ENCODE peak calls at places on chromosomes 2 and 18, in five cellular contexts. B is dermis microvascular lymphatic vessel endothelial cell; V is NCI-H774; Y is GM04503; D is activated naive CD8-positive, alpha-beta T cell treated with anti-CD3 and anti-CD28 coated beads, Interleukin-2, amount 10 ng/mL, durations not matched to agents 7 days and 5 days. H is an unnamed sample.

GRCh38 chr18:23307567-23308295 is 145.4 kb upstream of the RIOK3 start:
- DNase-seq in B (peak; percentile 64), V (no peak), Y (no peak), D (peak; percentile 67), H (no peak)

GRCh38 chr18:21331094-21331493 is 89.1 kb downstream of the GREB1L start:
- DNase-seq in B (no peak), V (no peak), Y (no peak), D (no peak), H (no peak)

GRCh38 chr2:15640291-15640711 is 48.6 kb downstream of the DDX1 start:
- DNase-seq in B (peak; percentile 97), V (no peak), Y (no peak), D (no peak), H (peak; percentile 9)

GRCh38 chr2:73266061-73266891 is 18.0 kb downstream of the FBXO41 start:
- DNase-seq in B (no peak), V (no peak), Y (no peak), D (no peak), H (no peak)

GRCh38 chr2:1656326-1656960 is 87.9 kb downstream of the PXDN start:
- DNase-seq in B (peak; percentile 25), V (no peak), Y (no peak), D (no peak), H (no peak)

GRCh38 chr2:10273215-10274175 is 29.2 kb upstream of the HPCAL1 start:
- DNase-seq in B (no peak), V (no peak), Y (no peak), D (peak; percentile 20), H (no peak)

GRCh38 chr18:37701967-37702366 is 136.4 kb upstream of the CELF4 start:
- DNase-seq in B (no peak), V (no peak), Y (no peak), D (no peak), H (no peak)

GRCh38 chr2:209472386-209472832 is 48.6 kb downstream of the MAP2 start:
- DNase-seq in B (no peak), V (no peak), Y (no peak), D (no peak), H (peak; percentile 34)

GRCh38 chr18:45542043-45542442 is 73.2 kb upstream of the SLC14A2 start:
- DNase-seq in B (no peak), V (no peak), Y (no peak), D (no peak), H (no peak)

GRCh38 chr2:19540739-19541503 is 182.5 kb upstream of the OSR1 start:
- DNase-seq in B (no peak), V (no peak), Y (peak; percentile 84), D (no peak), H (peak; percentile 92)

GRCh38 chr2:138421971-138422335 is 79.6 kb upstream of the SPOPL start:
- DNase-seq in B (peak; percentile 55), V (no peak), Y (peak; percentile 64), D (no peak), H (peak; percentile 60)

GRCh38 chr18:2515408-2515807 is 55.9 kb downstream of the METTL4 start:
- DNase-seq in B (peak; percentile 90), V (no peak), Y (peak; percentile 86), D (no peak), H (peak; percentile 74)

GRCh38 chr2:112634153-112634873 is 11.4 kb upstream of the SLC20A1 start:
- DNase-seq in B (no peak), V (no peak), Y (no peak), D (no peak), H (no peak)

GRCh38 chr2:189409136-189409535 is 32.1 kb upstream of the WDR75 start:
- DNase-seq in B (no peak), V (no peak), Y (no peak), D (no peak), H (no peak)

GRCh38 chr2:171523339-171523931 is 1.2 kb downstream of the CYBRD1 start:
- DNase-seq in B (peak; percentile 91), V (no peak), Y (no peak), D (peak; percentile 52), H (no peak)

GRCh38 chr2:223998983-223999382 is 40.1 kb downstream of the SERPINE2 start:
- DNase-seq in B (no peak), V (no peak), Y (no peak), D (no peak), H (no peak)

GRCh38 chr2:150127995-150128394 is 359.5 kb downstream of the RND3 start:
- DNase-seq in B (peak; percentile 86), V (no peak), Y (no peak), D (no peak), H (no peak)

GRCh38 chr2:228841475-228841874 is 429.6 kb downstream of the PID1 start:
- DNase-seq in B (no peak), V (no peak), Y (no peak), D (no peak), H (no peak)

GRCh38 chr18:58097127-58097906 is 53.3 kb downstream of the NEDD4L start:
- DNase-seq in B (peak; percentile 45), V (no peak), Y (no peak), D (no peak), H (no peak)

GRCh38 chr2:127932199-127932877 is 46.6 kb upstream of the AMMECR1L start:
- DNase-seq in B (no peak), V (no peak), Y (peak; percentile 59), D (no peak), H (peak; percentile 81)

GRCh38 chr2:188524519-188525113 is 232.9 kb downstream of the GULP1 start:
- DNase-seq in B (peak; percentile 65), V (no peak), Y (no peak), D (no peak), H (peak; percentile 38)

GRCh38 chr2:147204102-147204501 is 640.7 kb upstream of the ACVR2A start:
- DNase-seq in B (no peak), V (no peak), Y (peak; percentile 16), D (no peak), H (peak; percentile 10)

GRCh38 chr2:239569401-239570090 is 168.7 kb upstream of the HDAC4 start:
- DNase-seq in B (no peak), V (no peak), Y (no peak), D (no peak), H (no peak)

GRCh38 chr2:26235089-26235488 is 9.3 kb downstream of the HADHA start:
- DNase-seq in B (peak; percentile 6), V (no peak), Y (no peak), D (no peak), H (no peak)